ENCODE peak calls at places on chromosome 22, in six cellular contexts. L, J, D, T, F and H are unnamed samples.
A peak's percentile ranks its signal among the peaks of the same experiment; 100 is the strongest.

GRCh38 chr22:20094158-20094807 is 14.2 kb downstream of the DGCR8 start:
- DNase-seq in L (no peak), J (no peak), D (no peak), T (no peak), F (no peak), H (no peak)

GRCh38 chr22:20857247-20857643 is 1.4 kb downstream of the PI4KA start:
- DNase-seq in L (no peak), J (no peak), D (no peak), T (no peak), F (no peak), H (no peak)

GRCh38 chr22:31488988-31489617 is 539 bp downstream of the EIF4ENIF1 start:
- DNase-seq in L (peak; percentile 4), J (peak; percentile 56), D (peak; percentile 36), T (peak; percentile 48), F (peak; percentile 19), H (peak; percentile 30)

GRCh38 chr22:26563022-26563421 is 26.9 kb downstream of the TPST2 start:
- DNase-seq in L (no peak), J (no peak), D (no peak), T (peak; percentile 43), F (no peak), H (no peak)

GRCh38 chr22:30212363-30212995 is 34.1 kb downstream of the LIF start:
- DNase-seq in L (peak; percentile 95), J (peak; percentile 98), D (peak; percentile 87), T (no peak), F (peak; percentile 40), H (peak; percentile 96)

GRCh38 chr22:31127181-31127772 is 4.5 kb downstream of the INPP5J start:
- DNase-seq in L (no peak), J (peak; percentile 20), D (no peak), T (no peak), F (no peak), H (no peak)

GRCh38 chr22:45072322-45072903 is 62.6 kb upstream of the PHF21B start:
- DNase-seq in L (peak; percentile 89), J (peak; percentile 89), D (no peak), T (no peak), F (no peak), H (peak; percentile 93)

GRCh38 chr22:38298312-38299000 is 18.8 kb downstream of the CSNK1E start:
- DNase-seq in L (peak; percentile 99), J (peak; percentile 57), D (no peak), T (peak; percentile 54), F (no peak), H (peak; percentile 100)

GRCh38 chr22:46887978-46888377 is 125.5 kb downstream of the TBC1D22A start:
- DNase-seq in L (no peak), J (no peak), D (no peak), T (no peak), F (no peak), H (no peak)

GRCh38 chr22:38572065-38572464 is 2.1 kb upstream of the DMC1 start:
- DNase-seq in L (peak; percentile 61), J (peak; percentile 77), D (no peak), T (peak; percentile 49), F (peak; percentile 41), H (peak; percentile 66)

GRCh38 chr22:34976474-34976873 is 89.5 kb upstream of the ISX start:
- DNase-seq in L (no peak), J (no peak), D (no peak), T (no peak), F (no peak), H (no peak)

GRCh38 chr22:17938484-17938924 is 85.9 kb downstream of the MICAL3 start:
- DNase-seq in L (no peak), J (peak; percentile 36), D (no peak), T (no peak), F (no peak), H (no peak)

GRCh38 chr22:38740754-38741153 is 15.0 kb downstream of the SUN2 start:
- DNase-seq in L (no peak), J (no peak), D (no peak), T (no peak), F (no peak), H (no peak)

GRCh38 chr22:37561209-37562048 is 1.1 kb downstream of the CDC42EP1 start:
- DNase-seq in L (peak; percentile 84), J (peak; percentile 97), D (peak; percentile 95), T (peak; percentile 73), F (peak; percentile 95), H (peak; percentile 90)

GRCh38 chr22:17980638-17981051 is 43.7 kb downstream of the MICAL3 start:
- DNase-seq in L (no peak), J (peak; percentile 51), D (peak; percentile 48), T (peak; percentile 58), F (no peak), H (peak; percentile 44)

GRCh38 chr22:45905924-45906865 is 70.8 kb downstream of the WNT7B start:
- DNase-seq in L (no peak), J (peak; percentile 83), D (no peak), T (no peak), F (peak; percentile 22), H (no peak)

GRCh38 chr22:30486661-30487115 is 14.9 kb upstream of the SEC14L3 start:
- DNase-seq in L (no peak), J (peak; percentile 8), D (peak; percentile 76), T (no peak), F (no peak), H (peak; percentile 24)

GRCh38 chr22:27474711-27475547 is 326.6 kb downstream of the MN1 start:
- DNase-seq in L (peak; percentile 97), J (peak; percentile 82), D (no peak), T (no peak), F (no peak), H (peak; percentile 100)

GRCh38 chr22:44667276-44667675 is 34.7 kb upstream of the PRR5 start:
- DNase-seq in L (no peak), J (no peak), D (no peak), T (no peak), F (no peak), H (no peak)

GRCh38 chr22:38754247-38755154 is 1.3 kb downstream of the SUN2 start:
- DNase-seq in L (peak; percentile 67), J (peak; percentile 67), D (peak; percentile 92), T (peak; percentile 65), F (peak; percentile 57), H (peak; percentile 85)

GRCh38 chr22:29031236-29031982 is 30.2 kb downstream of the C22orf31 start:
- DNase-seq in L (peak; percentile 83), J (peak; percentile 97), D (peak; percentile 44), T (no peak), F (peak; percentile 52), H (peak; percentile 62)

GRCh38 chr22:46846154-46846831 is 83.8 kb downstream of the TBC1D22A start:
- DNase-seq in L (peak; percentile 65), J (peak; percentile 17), D (no peak), T (no peak), F (no peak), H (peak; percentile 91)

GRCh38 chr22:42072606-42073330 is 1.3 kb upstream of the PHETA2 start:
- DNase-seq in L (no peak), J (no peak), D (no peak), T (peak; percentile 30), F (no peak), H (no peak)

GRCh38 chr22:42356547-42356946 is 75.7 kb downstream of the NFAM1 start:
- DNase-seq in L (no peak), J (no peak), D (no peak), T (peak; percentile 56), F (no peak), H (no peak)

GRCh38 chr22:46377566-46378498 is 42.3 kb downstream of the TRMU start:
- DNase-seq in L (peak; percentile 79), J (peak; percentile 23), D (peak; percentile 91), T (no peak), F (no peak), H (peak; percentile 47)

GRCh38 chr22:36253523-36254490 is 874 bp downstream of the APOL1 start:
- DNase-seq in L (no peak), J (peak; percentile 42), D (peak; percentile 68), T (no peak), F (no peak), H (no peak)

GRCh38 chr22:24834845-24835570 is 29.0 kb downstream of the SGSM1 start:
- DNase-seq in L (peak; percentile 12), J (peak; percentile 8), D (no peak), T (peak; percentile 4), F (no peak), H (peak; percentile 35)
- TF ChIP-seq CTCF in L (peak; percentile 39), J (no peak), D (peak; percentile 7), T (no peak), F (peak; percentile 26), H (peak; percentile 36)

DNA sequence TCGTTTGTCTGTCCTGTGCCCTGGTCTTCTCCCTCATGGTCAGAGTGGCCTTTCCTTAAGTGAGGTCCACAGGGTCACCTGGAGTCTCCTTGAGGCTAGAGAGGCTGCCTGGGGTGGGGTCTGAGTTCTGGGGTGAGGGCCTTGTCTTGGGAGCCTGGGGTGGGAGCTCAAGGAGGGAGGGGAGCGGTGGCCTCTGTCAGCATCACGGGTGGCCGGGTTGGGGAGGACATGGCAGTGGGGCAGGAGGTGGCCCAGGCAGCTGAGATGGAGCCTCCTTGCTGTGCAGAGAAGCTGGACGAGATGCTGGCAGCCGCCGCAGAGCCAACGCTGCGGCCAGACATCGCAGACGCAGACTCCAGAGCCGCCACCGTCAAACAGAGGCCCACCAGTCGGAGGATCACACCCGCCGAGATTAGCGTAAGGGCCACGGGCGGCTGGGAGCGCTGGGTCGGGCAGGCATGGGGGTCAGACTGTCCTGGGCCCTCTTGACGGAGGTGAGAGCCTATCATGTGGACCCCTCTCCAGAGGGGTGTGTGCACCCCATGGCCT is 23.3 kb upstream of the ACR start:
- DNase-seq in L (no peak), J (no peak), D (no peak), T (no peak), F (no peak), H (no peak)
- H3K4me3 ChIP-seq in L (no peak overlapping the region), J (no peak overlapping the region), D (no peak overlapping the region), T (no peak overlapping the region), F (no peak overlapping the region), H (no peak overlapping the region)

DNA sequence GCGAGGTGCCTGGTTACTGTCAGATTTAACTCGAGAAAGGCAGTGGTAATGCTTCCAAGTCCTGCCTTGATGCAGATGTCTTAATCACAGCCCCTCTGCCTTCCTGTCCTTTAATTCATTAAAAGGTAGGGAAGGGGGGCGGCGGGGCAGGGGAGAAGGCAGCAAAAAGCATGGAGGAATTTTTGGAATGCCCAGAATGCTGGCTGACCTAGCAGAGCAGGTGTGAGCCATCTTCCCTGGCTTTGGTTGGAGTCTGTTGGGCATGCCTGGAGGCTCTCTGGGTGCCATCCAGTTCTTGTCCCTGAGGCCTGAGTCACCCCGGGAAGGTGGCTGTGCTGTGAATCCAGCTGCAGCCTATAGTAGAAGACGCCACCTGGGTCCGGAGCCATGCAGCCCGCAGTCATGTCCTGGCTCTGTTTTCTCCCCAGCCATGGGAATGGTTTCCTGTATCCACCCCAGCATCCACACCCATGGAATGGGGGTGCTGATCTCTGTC is 15.6 kb downstream of the KIAA1671 start:
- DNase-seq in L (peak; percentile 90), J (no peak), D (no peak), T (no peak), F (no peak), H (peak; percentile 70)
- TF ChIP-seq CTCF in L (no peak), J (no peak), D (no peak), T (no peak), F (no peak), H (no peak)

DNA sequence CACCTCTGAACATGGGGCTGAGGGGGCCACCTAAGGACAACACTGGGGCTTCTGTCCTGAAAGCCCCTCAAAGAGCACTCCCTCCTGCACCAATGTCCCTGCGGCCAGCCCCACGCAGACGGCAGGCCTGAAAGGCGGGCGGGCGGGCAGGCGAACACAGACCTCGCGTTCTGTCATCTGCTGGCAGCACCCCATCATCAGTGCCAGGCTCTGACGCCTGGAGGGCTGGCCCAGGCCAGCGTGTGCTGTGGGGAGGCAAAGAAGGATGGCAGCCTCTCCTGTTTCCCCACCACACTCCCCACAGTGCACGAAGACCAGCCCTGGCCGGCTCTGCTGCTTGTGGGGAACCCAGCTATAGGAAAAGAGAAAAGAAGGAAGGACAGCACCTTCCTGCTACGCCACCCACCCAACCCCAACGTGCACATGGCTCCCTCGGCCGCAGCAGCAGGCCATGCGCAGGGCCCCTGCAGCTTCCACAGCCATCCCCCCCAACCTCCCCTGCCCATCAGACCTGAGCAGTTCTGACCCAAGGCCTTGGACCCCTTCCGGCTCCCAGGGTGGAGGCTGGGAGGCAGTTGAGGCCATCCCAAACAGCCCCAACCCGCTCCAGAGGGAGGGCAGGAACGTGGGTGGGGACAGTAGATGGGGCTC is 3.5 kb downstream of the SBF1 start:
- DNase-seq in L (no peak), J (no peak), D (no peak), T (no peak), F (no peak), H (no peak)
- H3K4me3 ChIP-seq in L (no peak overlapping the region), J (no peak overlapping the region), D (no peak overlapping the region), T (no peak overlapping the region), F (no peak overlapping the region), H (no peak overlapping the region)